ENCODE peak calls at places on chromosome 10, in nine cellular contexts. Q, W, X, P, D, F, T, N and V are unnamed samples.

GRCh38 chr10:98967601-98968000 is 268.1 kb downstream of the HPSE2 start:
- DNase-seq in X (no peak), D (no peak), W (peak), N (peak), Q (peak), P (no peak), T (no peak), F (no peak), V (peak)

GRCh38 chr10:123044391-123044790 is 35.6 kb downstream of the ACADSB start:
- DNase-seq in W (no peak), Q (peak), N (no peak), X (no peak), D (no peak), F (no peak), T (no peak), P (no peak), V (peak)

GRCh38 chr10:86658751-86659150 is 4.4 kb downstream of the OPN4 start:
- DNase-seq in D (no peak), F (no peak), W (no peak), T (no peak), Q (no peak), N (no peak), X (no peak), P (no peak), V (no peak)

GRCh38 chr10:103745264-103746247 is 109.8 kb downstream of the SH3PXD2A start:
- DNase-seq in P (no peak), F (no peak), X (no peak), N (peak), T (no peak), D (no peak), Q (peak), W (no peak), V (no peak)

GRCh38 chr10:116691079-116691398 is 51.3 kb downstream of the HSPA12A start:
- DNase-seq in N (no peak), D (no peak), Q (no peak), X (no peak), F (no peak), P (peak), T (no peak), W (no peak), V (no peak)

GRCh38 chr10:102476466-102477141 is 25.3 kb upstream of the C10orf95 start:
- DNase-seq in P (no peak), W (no peak), Q (no peak), X (no peak), T (no peak), F (no peak), N (no peak), D (no peak), V (no peak)

GRCh38 chr10:79149662-79150443 is 81.1 kb downstream of the ZMIZ1 start:
- DNase-seq in Q (peak), N (no peak), X (peak), T (peak), F (peak), P (peak), D (peak), W (peak), V (peak)

GRCh38 chr10:32244421-32245207 is 102.3 kb downstream of the EPC1 start:
- DNase-seq in F (no peak), T (no peak), W (no peak), N (no peak), P (no peak), Q (no peak), D (no peak), X (no peak), V (no peak)

GRCh38 chr10:120606051-120606764 is 149.2 kb downstream of the PLPP4 start:
- DNase-seq in N (no peak), W (no peak), Q (no peak), D (no peak), P (no peak), X (no peak), T (no peak), F (no peak), V (peak)

GRCh38 chr10:99406149-99406548 is 24.3 kb downstream of the GOT1 start:
- DNase-seq in Q (no peak), P (no peak), T (no peak), D (no peak), W (no peak), F (no peak), X (no peak), N (no peak), V (no peak)

GRCh38 chr10:17021661-17022060 is 108.0 kb downstream of the CUBN start:
- DNase-seq in X (no peak), F (no peak), T (no peak), N (no peak), D (no peak), P (no peak), Q (peak), W (no peak), V (no peak)

GRCh38 chr10:102122450-102122849 is 2.3 kb upstream of the LDB1 start:
- DNase-seq in W (no peak), T (no peak), F (no peak), X (no peak), N (no peak), D (no peak), P (no peak), Q (no peak), V (no peak)

GRCh38 chr10:18608581-18608980 is 42.8 kb downstream of the NSUN6 start:
- DNase-seq in Q (no peak), X (no peak), W (no peak), F (no peak), N (no peak), D (no peak), T (no peak), P (no peak), V (no peak)

GRCh38 chr10:110279062-110279986 is 25.4 kb downstream of the SMNDC1 start:
- DNase-seq in F (peak), X (peak), Q (peak), D (no peak), P (peak), W (peak), T (peak), N (peak), V (peak)
- H3K4me3 ChIP-seq in F (no peak), X (no peak), Q (no peak), D (peak), P (no peak), W (no peak), T (no peak), N (peak), V (no peak)

DNA sequence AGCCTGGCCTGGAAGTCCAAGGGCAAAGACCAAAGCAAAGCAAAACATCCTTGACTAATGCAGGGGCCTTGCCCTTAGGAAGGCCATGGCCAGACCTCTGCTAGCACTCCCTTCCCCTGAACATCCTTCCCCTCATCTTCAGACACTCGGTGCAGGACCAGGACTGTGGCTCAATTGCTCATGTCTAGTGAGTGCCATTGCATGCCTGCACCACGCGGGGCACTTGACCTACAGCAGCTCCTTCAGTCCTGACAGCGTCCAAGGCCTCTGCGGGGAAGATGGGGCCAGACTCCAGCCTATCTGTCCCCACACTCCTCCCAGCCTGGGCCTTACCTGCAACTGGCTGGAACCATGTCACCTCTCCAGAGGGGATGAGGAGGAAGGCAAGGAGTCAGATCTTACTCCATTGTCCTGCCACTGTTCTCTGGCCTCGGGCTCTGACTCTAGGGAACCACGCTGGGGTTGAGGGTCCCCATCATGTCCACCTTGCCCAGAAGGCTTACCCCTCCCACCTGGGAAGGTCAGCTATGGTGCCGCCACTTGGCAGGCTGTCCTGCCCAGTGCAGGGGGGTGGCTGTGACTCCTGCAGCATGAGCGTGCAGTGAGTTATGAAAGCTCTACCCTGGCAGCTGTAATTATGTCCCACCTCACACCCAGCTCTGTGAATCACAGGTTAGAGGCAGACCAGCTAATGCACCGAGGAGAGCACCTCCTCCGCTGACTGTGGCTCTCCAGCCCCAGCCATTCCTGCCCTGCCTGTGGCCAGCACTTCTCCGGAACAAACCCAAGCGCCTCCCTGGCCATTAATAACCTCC is 16.1 kb downstream of the DRGX start:
- DNase-seq in Q (no peak), N (no peak), W (no peak), F (no peak), X (no peak), P (no peak), T (no peak), D (no peak), V (peak)
- TF ChIP-seq CTCF in Q (peak), N (no peak), W (peak), F (peak), X (no peak), P (peak), T (no peak), D (peak), V (peak)

DNA sequence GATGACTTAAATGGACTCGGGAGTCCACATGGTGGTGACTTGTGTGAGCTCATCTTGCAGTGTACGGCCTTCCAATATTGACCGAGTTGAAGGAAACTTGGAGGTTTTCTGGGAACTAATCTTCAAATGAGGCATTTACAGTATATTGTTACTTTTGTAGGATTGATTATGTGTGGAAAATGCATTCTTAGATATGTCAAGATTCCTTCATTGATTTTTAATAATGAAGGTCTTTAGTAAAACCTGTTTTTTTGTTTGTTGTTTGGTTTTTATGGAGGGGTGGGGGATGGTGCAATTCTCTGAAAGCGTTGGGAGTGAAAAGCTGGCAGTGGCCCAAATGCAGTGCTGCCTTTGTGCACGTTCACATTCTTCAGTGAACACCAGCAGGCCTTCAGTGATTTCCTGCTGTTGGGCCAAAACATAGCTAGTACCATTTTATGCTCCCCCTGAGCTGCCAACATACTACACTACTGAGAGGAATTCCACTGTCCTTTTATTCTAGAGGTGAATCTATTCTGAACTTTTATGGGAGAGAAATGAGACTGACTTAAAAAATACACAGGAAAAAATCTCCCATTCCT is 50.4 kb downstream of the CCNY start:
- DNase-seq in F (peak), D (peak), P (peak), T (peak), Q (peak), X (no peak), W (peak), N (no peak), V (peak)
- H3K4me3 ChIP-seq in F (no peak), D (no peak), P (no peak), T (no peak), Q (no peak), X (no peak), W (no peak), N (no peak), V (no peak)

GRCh38 chr10:89479255-89479654 is 56.1 kb downstream of the SLC16A12 start:
- DNase-seq in F (no peak), D (no peak), P (no peak), N (no peak), X (no peak), W (no peak), Q (peak), T (no peak), V (peak)

GRCh38 chr10:89478739-89479116 is 56.7 kb downstream of the SLC16A12 start:
- DNase-seq in X (no peak), Q (peak), W (peak), P (no peak), N (peak), D (no peak), T (no peak), F (no peak), V (peak)

GRCh38 chr10:89476676-89477075 is 58.7 kb downstream of the SLC16A12 start:
- DNase-seq in X (no peak), F (no peak), D (no peak), Q (peak), T (peak), N (peak), P (no peak), W (peak), V (peak)

GRCh38 chr10:89480047-89480446 is 55.3 kb downstream of the SLC16A12 start:
- DNase-seq in Q (peak), W (no peak), P (peak), T (peak), X (no peak), D (no peak), F (no peak), N (no peak), V (peak)

DNA sequence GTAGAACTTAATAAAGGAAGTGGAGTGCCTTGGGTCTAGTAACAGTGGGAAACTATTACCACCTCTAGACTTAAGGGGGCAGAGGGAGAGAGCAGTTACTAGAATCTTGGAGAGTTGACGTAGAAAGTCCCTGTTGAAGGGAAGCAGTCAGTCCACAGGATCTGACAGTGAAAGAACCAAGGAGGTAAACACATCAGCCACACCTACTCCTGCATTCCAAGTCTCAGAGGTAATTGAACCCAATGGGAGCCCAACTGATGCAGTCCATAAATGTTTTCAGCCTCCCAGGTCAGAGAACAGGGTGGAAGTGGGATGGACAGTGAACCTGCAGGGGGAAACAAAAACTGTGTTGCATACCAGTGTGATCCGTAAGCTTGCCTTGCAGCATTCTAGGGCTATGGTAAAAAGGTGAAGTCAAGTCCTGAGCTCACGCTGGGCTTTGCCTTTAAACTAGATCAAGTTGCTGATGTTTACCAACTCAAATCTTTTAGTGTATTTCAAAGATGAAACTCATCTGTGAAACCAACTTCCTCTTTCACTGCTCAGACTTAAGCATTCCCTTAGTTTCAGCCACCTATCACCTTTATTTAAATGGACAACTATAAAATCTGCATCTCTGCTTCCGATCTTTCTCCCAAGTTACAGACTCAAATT is 57.2 kb downstream of the SLC16A12 start:
- DNase-seq in X (no peak), Q (no peak), W (peak), P (no peak), N (peak), F (no peak), T (no peak), D (no peak), V (peak)
- TF ChIP-seq CTCF in X (no peak), Q (no peak), W (peak), P (no peak), N (no peak), F (no peak), T (no peak), D (no peak), V (peak)

DNA sequence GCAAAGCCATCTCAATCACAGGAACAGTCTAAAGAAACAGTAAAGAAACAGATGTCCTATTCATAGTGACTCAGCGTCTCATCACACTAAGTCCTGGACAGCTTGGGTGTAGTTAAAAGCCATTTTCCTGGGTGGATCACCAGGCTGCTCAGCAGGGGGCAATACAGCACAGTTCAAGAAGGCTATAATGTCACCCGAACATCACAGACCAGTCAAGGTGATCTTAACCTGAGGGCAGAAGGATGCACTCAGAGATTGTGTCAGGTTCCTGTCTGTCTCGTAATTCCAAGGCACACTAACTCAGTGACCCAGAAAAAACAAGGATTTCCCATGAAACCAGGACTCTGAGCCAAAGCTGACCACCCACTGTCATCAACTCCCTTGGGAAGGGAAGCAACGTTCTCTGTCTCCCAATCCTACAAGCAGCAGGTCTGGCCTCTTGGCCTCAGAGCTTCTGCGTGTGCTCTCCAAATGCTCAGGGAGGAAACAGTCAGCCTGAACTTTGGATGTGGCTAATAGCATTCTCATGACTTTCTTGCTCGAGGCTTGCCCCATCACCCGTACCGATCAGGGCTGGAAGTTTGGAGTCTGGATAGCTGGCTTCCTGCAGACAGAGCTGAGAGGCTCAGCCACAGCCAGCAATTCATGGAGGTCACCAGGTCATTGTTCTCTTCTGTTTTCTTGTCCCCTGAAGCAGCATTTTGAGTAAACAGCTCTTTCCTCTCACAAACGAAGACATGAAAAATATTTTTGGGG is 90.4 kb upstream of the FAM171A1 start:
- DNase-seq in F (no peak), W (peak), X (no peak), N (no peak), Q (peak), D (peak), P (peak), T (peak), V (peak)
- H3K4me3 ChIP-seq in F (no peak), W (no peak), X (no peak), N (no peak), Q (no peak), D (no peak), P (no peak), T (no peak), V (no peak)

DNA sequence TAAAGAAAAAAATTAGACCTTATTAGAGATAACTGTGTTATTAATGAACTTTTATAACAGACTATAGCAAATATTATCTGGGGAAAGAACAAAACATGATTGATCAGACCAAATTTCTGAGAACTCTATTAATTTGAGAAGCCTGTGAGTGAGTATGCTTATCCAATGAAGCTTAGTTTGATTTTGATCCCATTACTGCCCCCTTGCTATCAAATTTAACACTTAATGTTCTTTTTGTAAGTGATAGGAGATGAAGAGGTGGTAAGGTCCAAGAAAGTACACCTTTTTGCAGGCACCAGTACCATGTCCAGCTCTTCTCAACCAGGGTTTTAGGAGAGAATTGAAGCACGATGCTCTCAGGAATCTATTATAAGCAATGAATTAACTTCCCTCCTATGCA is 49.9 kb downstream of the ZNF365 start:
- DNase-seq in W (no peak), P (no peak), F (no peak), Q (no peak), N (no peak), T (no peak), D (no peak), X (no peak), V (peak)
- TF ChIP-seq CTCF in W (peak), P (no peak), F (no peak), Q (no peak), N (no peak), T (no peak), D (no peak), X (no peak), V (no peak)

DNA sequence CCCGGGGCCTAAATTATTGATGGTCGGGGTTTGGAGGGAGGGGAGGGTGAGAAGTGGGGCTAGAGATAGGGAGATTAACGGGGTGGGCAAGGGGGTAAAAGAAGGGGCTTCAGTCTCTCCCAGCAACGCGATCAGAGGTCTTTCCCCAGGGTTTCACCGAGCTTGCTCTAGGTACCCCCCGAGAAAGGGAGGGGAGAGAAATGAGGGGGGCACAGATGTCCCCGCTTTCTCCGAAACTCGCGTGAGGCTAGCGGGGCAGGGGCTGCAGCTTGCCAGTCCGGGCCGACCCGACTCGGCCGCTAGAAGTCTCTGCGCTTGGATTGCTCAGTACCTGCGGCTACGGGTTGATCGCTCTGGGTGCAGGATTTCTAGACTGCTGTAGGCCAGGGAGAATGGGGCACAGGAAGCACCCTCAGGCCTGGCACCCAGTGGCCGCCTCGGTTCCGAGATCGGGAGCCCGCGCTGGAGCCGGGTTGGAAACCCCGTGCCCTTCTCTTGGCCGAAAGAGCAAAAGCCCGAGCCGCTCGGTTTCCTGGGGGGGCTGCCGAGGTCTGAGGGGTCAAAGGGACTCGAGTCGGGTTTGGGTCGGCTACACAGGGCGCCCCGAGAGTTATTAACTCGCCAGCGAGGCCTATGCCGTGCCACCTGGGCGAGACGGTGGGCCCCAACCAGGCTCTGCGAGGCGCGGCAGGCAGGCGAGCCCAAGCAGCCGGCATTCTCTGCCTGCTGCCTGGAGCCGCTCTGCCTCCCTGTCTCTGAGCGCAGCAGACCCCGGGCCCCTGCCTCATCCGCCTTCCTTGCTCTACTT is 3.1 kb downstream of the PAX2 start:
- DNase-seq in D (no peak), N (no peak), X (no peak), T (no peak), P (no peak), W (no peak), Q (no peak), F (no peak), V (no peak)
- H3K4me3 ChIP-seq in D (peak), N (no peak), X (no peak), T (no peak), P (peak), W (no peak), Q (no peak), F (no peak), V (no peak)